ENCODE peak calls at places on chromosome 22, in nine cellular contexts. One of them, this sample, is unnamed.

GRCh38 chr22:37925767-37926166 is 19.7 kb downstream of the MICALL1 start:
- DNase-seq in GM13977: no peak
- DNase-seq in GM12891: no peak
- DNase-seq in osteocyte: no peak
- DNase-seq in EH: no peak
- DNase-seq in astrocyte of the spinal cord: no peak
- DNase-seq in naive B cell: no peak
- DNase-seq in stimulated activated effector memory CD8-positive, alpha-beta T cell treated with anti-CD3 and anti-CD28 coated beads, Interleukin-12 subunit alpha, Interleukin-12 subunit beta, amount 100 ng/mL, for 72 hours: no peak
- DNase-seq in CD8-positive, alpha-beta T cell: no peak
- DNase-seq in this sample: no peak

GRCh38 chr22:42388130-42388797 is 43.9 kb downstream of the NFAM1 start:
- DNase-seq in stimulated activated effector memory CD8-positive, alpha-beta T cell treated with anti-CD3 and anti-CD28 coated beads, Interleukin-12 subunit alpha, Interleukin-12 subunit beta, amount 100 ng/mL, for 72 hours: no peak
- DNase-seq in osteocyte: no peak
- DNase-seq in GM12891: no peak
- DNase-seq in CD8-positive, alpha-beta T cell: no peak
- DNase-seq in naive B cell: no peak
- DNase-seq in GM13977: no peak
- DNase-seq in astrocyte of the spinal cord: no peak
- DNase-seq in EH: peak
- DNase-seq in this sample: no peak

GRCh38 chr22:42397332-42398246 is 34.6 kb downstream of the NFAM1 start:
- DNase-seq in CD8-positive, alpha-beta T cell: no peak
- DNase-seq in osteocyte: no peak
- DNase-seq in GM12891: peak
- DNase-seq in stimulated activated effector memory CD8-positive, alpha-beta T cell treated with anti-CD3 and anti-CD28 coated beads, Interleukin-12 subunit alpha, Interleukin-12 subunit beta, amount 100 ng/mL, for 72 hours: no peak
- DNase-seq in naive B cell: peak
- DNase-seq in GM13977: peak
- DNase-seq in EH: no peak
- DNase-seq in astrocyte of the spinal cord: no peak
- DNase-seq in this sample: no peak

GRCh38 chr22:24157783-24158170 is 23.5 kb upstream of the SUSD2 start:
- DNase-seq in astrocyte of the spinal cord: no peak
- DNase-seq in osteocyte: no peak
- DNase-seq in GM13977: peak
- DNase-seq in GM12891: no peak
- DNase-seq in CD8-positive, alpha-beta T cell: no peak
- DNase-seq in naive B cell: no peak
- DNase-seq in EH: peak
- DNase-seq in stimulated activated effector memory CD8-positive, alpha-beta T cell treated with anti-CD3 and anti-CD28 coated beads, Interleukin-12 subunit alpha, Interleukin-12 subunit beta, amount 100 ng/mL, for 72 hours: no peak
- DNase-seq in this sample: peak

GRCh38 chr22:43257549-43257948 is 70.6 kb upstream of the TTLL12 start:
- DNase-seq in CD8-positive, alpha-beta T cell: no peak
- DNase-seq in naive B cell: no peak
- DNase-seq in EH: no peak
- DNase-seq in astrocyte of the spinal cord: no peak
- DNase-seq in GM12891: no peak
- DNase-seq in GM13977: no peak
- DNase-seq in osteocyte: no peak
- DNase-seq in stimulated activated effector memory CD8-positive, alpha-beta T cell treated with anti-CD3 and anti-CD28 coated beads, Interleukin-12 subunit alpha, Interleukin-12 subunit beta, amount 100 ng/mL, for 72 hours: no peak
- DNase-seq in this sample: no peak

GRCh38 chr22:32761251-32761903 is 40.1 kb upstream of the TIMP3 start:
- DNase-seq in GM12891: no peak
- DNase-seq in osteocyte: no peak
- DNase-seq in stimulated activated effector memory CD8-positive, alpha-beta T cell treated with anti-CD3 and anti-CD28 coated beads, Interleukin-12 subunit alpha, Interleukin-12 subunit beta, amount 100 ng/mL, for 72 hours: no peak
- DNase-seq in CD8-positive, alpha-beta T cell: no peak
- DNase-seq in naive B cell: no peak
- DNase-seq in astrocyte of the spinal cord: peak
- DNase-seq in EH: peak
- DNase-seq in GM13977: no peak
- DNase-seq in this sample: no peak

GRCh38 chr22:45207981-45208664 is 32.6 kb downstream of the KIAA0930 start:
- DNase-seq in GM13977: no peak
- DNase-seq in osteocyte: no peak
- DNase-seq in stimulated activated effector memory CD8-positive, alpha-beta T cell treated with anti-CD3 and anti-CD28 coated beads, Interleukin-12 subunit alpha, Interleukin-12 subunit beta, amount 100 ng/mL, for 72 hours: no peak
- DNase-seq in naive B cell: no peak
- DNase-seq in astrocyte of the spinal cord: peak
- DNase-seq in EH: peak
- DNase-seq in GM12891: no peak
- DNase-seq in CD8-positive, alpha-beta T cell: no peak
- DNase-seq in this sample: no peak

GRCh38 chr22:49503896-49504521 is 323.7 kb downstream of the BRD1 start:
- DNase-seq in GM13977: peak
- DNase-seq in GM12891: no peak
- DNase-seq in stimulated activated effector memory CD8-positive, alpha-beta T cell treated with anti-CD3 and anti-CD28 coated beads, Interleukin-12 subunit alpha, Interleukin-12 subunit beta, amount 100 ng/mL, for 72 hours: no peak
- DNase-seq in naive B cell: no peak
- DNase-seq in EH: no peak
- DNase-seq in osteocyte: no peak
- DNase-seq in astrocyte of the spinal cord: no peak
- DNase-seq in CD8-positive, alpha-beta T cell: no peak
- DNase-seq in this sample: no peak

GRCh38 chr22:50525991-50526848 is 822 bp upstream of the SCO2 start:
- DNase-seq in CD8-positive, alpha-beta T cell: peak
- DNase-seq in naive B cell: peak
- DNase-seq in astrocyte of the spinal cord: peak
- DNase-seq in GM12891: peak
- DNase-seq in EH: peak
- DNase-seq in GM13977: peak
- DNase-seq in osteocyte: peak
- DNase-seq in stimulated activated effector memory CD8-positive, alpha-beta T cell treated with anti-CD3 and anti-CD28 coated beads, Interleukin-12 subunit alpha, Interleukin-12 subunit beta, amount 100 ng/mL, for 72 hours: peak
- DNase-seq in this sample: peak

GRCh38 chr22:48531108-48531507 is 1296.6 kb downstream of the BRD1 start:
- DNase-seq in CD8-positive, alpha-beta T cell: no peak
- DNase-seq in stimulated activated effector memory CD8-positive, alpha-beta T cell treated with anti-CD3 and anti-CD28 coated beads, Interleukin-12 subunit alpha, Interleukin-12 subunit beta, amount 100 ng/mL, for 72 hours: no peak
- DNase-seq in GM12891: no peak
- DNase-seq in EH: no peak
- DNase-seq in GM13977: no peak
- DNase-seq in naive B cell: no peak
- DNase-seq in osteocyte: no peak
- DNase-seq in astrocyte of the spinal cord: no peak
- DNase-seq in this sample: no peak

GRCh38 chr22:30325724-30326703 is 727 bp downstream of the TBC1D10A start:
- DNase-seq in osteocyte: no peak
- DNase-seq in GM13977: peak
- DNase-seq in EH: peak
- DNase-seq in astrocyte of the spinal cord: no peak
- DNase-seq in GM12891: peak
- DNase-seq in CD8-positive, alpha-beta T cell: no peak
- DNase-seq in naive B cell: no peak
- DNase-seq in stimulated activated effector memory CD8-positive, alpha-beta T cell treated with anti-CD3 and anti-CD28 coated beads, Interleukin-12 subunit alpha, Interleukin-12 subunit beta, amount 100 ng/mL, for 72 hours: no peak
- DNase-seq in this sample: peak